ENCODE peak calls at places on chromosomes 11 and 22, in six cellular contexts. X is K562, K is stomach, B is HCT116, V is vagina, O is HepG2. M is an unnamed sample.

GRCh38 chr11:134531331-134532135 is 119.5 kb upstream of the B3GAT1 start:
- DNase-seq in O (no peak), B (no peak), X (no peak), K (peak), V (no peak), M (peak)

GRCh38 chr11:79039122-79039521 is 401.7 kb downstream of the TENM4 start:
- DNase-seq in O (no peak), V (no peak), K (no peak), X (no peak), B (no peak), M (no peak)

GRCh38 chr11:44709966-44710365 is 16.8 kb upstream of the TSPAN18 start:
- DNase-seq in O (no peak), K (no peak), V (no peak), X (no peak), B (no peak), M (no peak)

GRCh38 chr11:114075891-114076441 is 16.5 kb downstream of the ZBTB16 start:
- DNase-seq in O (peak), X (peak), V (no peak), B (peak), K (no peak), M (peak)

GRCh38 chr11:59559886-59560285 is 48.5 kb downstream of the OR4D9 start:
- DNase-seq in O (no peak), X (peak), K (no peak), V (no peak), B (no peak), M (no peak)

GRCh38 chr11:44365616-44366015 is 55.7 kb upstream of the ALX4 start:
- DNase-seq in B (no peak), O (no peak), V (no peak), K (no peak), X (no peak), M (no peak)

GRCh38 chr11:2275334-2276279 is 5.2 kb upstream of the ASCL2 start:
- DNase-seq in V (peak), K (peak), O (no peak), B (no peak), X (no peak), M (peak)

GRCh38 chr11:8229299-8230177 is 34.1 kb downstream of the LMO1 start:
- DNase-seq in K (peak), O (no peak), V (no peak), B (no peak), X (no peak), M (no peak)

GRCh38 chr11:16347928-16348685 is 8.2 kb downstream of the SOX6 start:
- DNase-seq in O (no peak), B (no peak), X (no peak), K (no peak), V (no peak), M (no peak)

GRCh38 chr11:126153999-126154398 is 57.5 kb downstream of the RPUSD4 start:
- DNase-seq in B (peak), X (no peak), K (no peak), V (no peak), O (no peak), M (peak)

GRCh38 chr11:119134389-119134978 is 13.1 kb downstream of the HINFP start:
- DNase-seq in B (no peak), O (no peak), K (no peak), X (no peak), V (no peak), M (no peak)

GRCh38 chr11:129352627-129353026 is 23.0 kb upstream of the BARX2 start:
- DNase-seq in V (no peak), B (no peak), O (no peak), K (no peak), X (no peak), M (no peak)

GRCh38 chr11:22338465-22338810 is 257 bp downstream of the SLC17A6 start:
- DNase-seq in O (no peak), V (no peak), B (no peak), K (no peak), X (no peak), M (no peak)

GRCh38 chr11:87493516-87493915 is 455.8 kb downstream of the TMEM135 start:
- DNase-seq in B (no peak), V (no peak), O (no peak), X (no peak), K (no peak), M (no peak)

GRCh38 chr11:403761-404431 is 9.9 kb downstream of the PKP3 start:
- DNase-seq in O (no peak), V (no peak), B (no peak), K (no peak), X (no peak), M (no peak)

GRCh38 chr22:42918500-42918899 is 61.4 kb upstream of the ARFGAP3 start:
- DNase-seq in B (no peak), K (no peak), V (no peak), O (no peak), X (no peak), M (no peak)
- TF ChIP-seq POLR2AphosphoS5 in B (no peak), K (no peak), V (no peak), O (no peak), X (no peak), M (no peak)

DNA sequence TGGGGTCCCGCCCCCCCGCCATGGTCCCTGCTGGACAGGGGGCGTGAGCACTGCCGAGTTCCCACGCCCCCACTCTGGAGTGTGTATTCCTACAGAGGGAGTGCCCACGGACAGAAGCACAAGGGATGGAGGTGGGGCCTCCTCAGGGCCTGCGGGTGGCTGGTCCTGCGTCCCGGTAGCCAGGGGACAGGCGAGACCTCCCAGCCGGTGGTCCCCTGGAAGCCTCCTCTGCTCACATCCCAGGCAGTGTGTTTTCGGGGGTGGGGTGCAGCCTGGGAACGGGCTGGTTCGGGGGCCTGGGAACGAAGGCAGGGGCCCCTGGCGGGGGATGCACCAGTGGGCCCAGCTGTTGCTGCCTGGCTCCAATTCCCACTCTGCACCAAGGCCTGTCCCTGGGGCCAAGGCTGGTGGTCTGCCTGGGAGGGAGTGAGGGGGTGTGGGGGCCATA is 16.1 kb downstream of the GP1BB start:
- DNase-seq in B (no peak), O (no peak), V (no peak), K (no peak), X (no peak), M (no peak)
- TF ChIP-seq POLR2A in B (no peak), O (no peak), V (no peak), K (no peak), X (no peak), M (no peak)

GRCh38 chr11:68810164-68810563 is 31.6 kb downstream of the CPT1A start:
- DNase-seq in B (no peak), O (no peak), K (peak), V (no peak), X (no peak), M (no peak)
- TF ChIP-seq POLR2AphosphoS5 in B (no peak), O (no peak), K (no peak), V (no peak), X (no peak), M (no peak)

DNA sequence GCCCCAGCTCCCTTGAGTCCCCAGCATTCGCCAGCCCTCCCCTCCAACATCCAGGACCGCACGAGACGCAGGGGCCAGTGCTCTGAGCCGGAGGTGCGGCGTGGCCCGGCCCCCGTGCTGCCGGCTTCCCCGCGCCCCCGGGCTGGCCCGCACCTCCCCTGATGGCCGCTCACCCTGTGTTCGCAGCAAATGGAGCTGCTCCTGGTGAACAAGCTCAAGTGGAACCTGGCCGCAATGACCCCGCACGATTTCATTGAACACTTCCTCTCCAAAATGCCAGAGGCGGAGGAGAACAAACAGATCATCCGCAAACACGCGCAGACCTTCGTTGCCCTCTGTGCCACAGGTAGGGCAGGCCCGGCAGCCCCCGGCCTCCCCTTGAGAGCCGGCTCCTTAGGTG is 2.7 kb downstream of the CCND1 start:
- DNase-seq in O (no peak), X (no peak), K (no peak), B (no peak), V (no peak), M (no peak)
- TF ChIP-seq POLR2A in O (no peak), X (no peak), K (no peak), B (no peak), V (no peak), M (no peak)

GRCh38 chr11:57800444-57801184 is 39.0 kb downstream of the CTNND1 start:
- DNase-seq in X (peak), B (peak), O (peak), K (no peak), V (no peak), M (no peak)
- TF ChIP-seq POLR2AphosphoS5 in X (no peak), B (no peak), O (no peak), K (peak), V (no peak), M (peak)

GRCh38 chr11:19511413-19512183 is 201.0 kb upstream of the NAV2 start:
- DNase-seq in O (no peak), K (peak), X (no peak), V (no peak), B (no peak), M (peak)
- TF ChIP-seq POLR2A in O (no peak), K (no peak), X (no peak), V (no peak), B (no peak), M (no peak)

GRCh38 chr11:10414659-10415058 is 40.4 kb upstream of the AMPD3 start:
- DNase-seq in X (peak), K (no peak), O (no peak), B (no peak), V (no peak), M (peak)
- TF ChIP-seq POLR2AphosphoS5 in X (no peak), K (no peak), O (no peak), B (no peak), V (no peak), M (no peak)

DNA sequence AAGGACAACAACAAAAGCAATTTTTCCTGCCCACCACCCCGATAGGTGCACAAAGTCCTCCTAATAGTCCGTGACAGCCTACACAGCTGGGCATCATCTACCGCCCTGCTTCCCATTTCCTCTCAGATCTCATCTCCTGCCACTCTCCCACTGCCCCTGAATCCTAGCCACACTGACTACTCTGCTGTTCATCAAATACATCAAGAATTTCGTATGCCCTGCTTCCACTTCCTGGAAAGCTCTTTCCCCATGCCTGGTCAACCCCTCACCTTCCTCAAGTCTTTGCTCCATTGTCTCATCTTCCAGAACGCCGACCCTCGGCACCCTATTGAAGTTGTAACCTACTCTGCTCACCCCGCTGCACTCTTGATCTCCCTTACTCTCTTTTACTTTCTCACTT is 320.1 kb downstream of the OPCML start:
- DNase-seq in X (no peak), V (no peak), K (no peak), B (no peak), O (no peak), M (no peak)
- TF ChIP-seq POLR2A in X (no peak), V (no peak), K (no peak), B (no peak), O (no peak), M (no peak)

GRCh38 chr22:45917146-45917545 is 59.8 kb downstream of the WNT7B start:
- DNase-seq in V (no peak), O (no peak), X (no peak), K (peak), B (no peak), M (no peak)

GRCh38 chr22:45918455-45919370 is 58.2 kb downstream of the WNT7B start:
- DNase-seq in X (no peak), O (no peak), B (no peak), V (no peak), K (peak), M (no peak)

GRCh38 chr22:45917700-45918454 is 59.1 kb downstream of the WNT7B start:
- DNase-seq in B (no peak), K (no peak), X (no peak), V (no peak), O (no peak), M (no peak)

GRCh38 chr22:45922256-45922655 is 54.7 kb downstream of the WNT7B start:
- DNase-seq in V (no peak), B (no peak), O (peak), K (no peak), X (no peak), M (no peak)

GRCh38 chr22:45919504-45920286 is 57.3 kb downstream of the WNT7B start:
- DNase-seq in B (no peak), V (no peak), K (peak), X (no peak), O (no peak), M (no peak)
- TF ChIP-seq POLR2AphosphoS5 in B (no peak), V (peak), K (no peak), X (no peak), O (no peak), M (no peak)

GRCh38 chr22:48031589-48031988 is 1269.1 kb downstream of the TBC1D22A start:
- DNase-seq in K (no peak), X (no peak), O (no peak), B (no peak), V (no peak), M (no peak)
- TF ChIP-seq POLR2A in K (no peak), X (no peak), O (no peak), B (no peak), V (no peak), M (no peak)